ENCODE peak calls at places on chromosome 16, in ten cellular contexts. U, J, W, F, I, G, Q, Y, A and B are unnamed samples.

GRCh38 chr16:17312100-17312732 is 158.5 kb downstream of the XYLT1 start:
- DNase-seq in G (no peak), F (no peak), U (peak; percentile 72), A (no peak), J (no peak), W (no peak), Y (no peak), Q (no peak), I (no peak), B (no peak)

GRCh38 chr16:57867000-57867561 is 64.8 kb upstream of the KIFC3 start:
- DNase-seq in G (no peak), W (no peak), Q (no peak), F (no peak), Y (no peak), I (no peak), A (no peak), J (no peak), U (peak; percentile 34), B (no peak)

GRCh38 chr16:56263711-56264608 is 72.7 kb downstream of the GNAO1 start:
- DNase-seq in J (no peak), U (no peak), G (no peak), F (no peak), W (no peak), I (no peak), Y (no peak), A (no peak), Q (no peak), B (no peak)

GRCh38 chr16:2178321-2179106 is 17.9 kb downstream of the CASKIN1 start:
- DNase-seq in F (peak; percentile 65), A (peak; percentile 38), G (no peak), Y (peak; percentile 6), U (no peak), W (no peak), Q (no peak), I (no peak), J (no peak), B (no peak)

GRCh38 chr16:27598226-27598625 is 48.3 kb downstream of the KATNIP start:
- DNase-seq in J (no peak), F (no peak), Y (no peak), Q (no peak), W (no peak), G (no peak), I (no peak), U (no peak), A (no peak), B (no peak)

GRCh38 chr16:52069866-52070265 is 477.1 kb downstream of the TOX3 start:
- DNase-seq in J (no peak), G (no peak), Y (no peak), Q (no peak), A (no peak), I (no peak), F (peak; percentile 44), W (peak; percentile 65), U (peak; percentile 9), B (no peak)

GRCh38 chr16:67833035-67833417 is 9.1 kb upstream of the THAP11 start:
- DNase-seq in F (no peak), J (no peak), U (no peak), W (no peak), Q (no peak), Y (no peak), G (no peak), I (no peak), A (no peak), B (no peak)

GRCh38 chr16:85888405-85889331 is 10.3 kb upstream of the IRF8 start:
- DNase-seq in Q (no peak), Y (no peak), W (peak; percentile 89), J (no peak), G (no peak), U (peak; percentile 47), I (peak; percentile 46), F (no peak), A (no peak), B (peak; percentile 29)

GRCh38 chr16:74862743-74863244 is 88.2 kb upstream of the FA2H start:
- DNase-seq in F (peak; percentile 60), J (no peak), G (no peak), A (no peak), U (peak; percentile 65), I (no peak), W (peak; percentile 50), Y (no peak), Q (peak; percentile 49), B (no peak)

GRCh38 chr16:14529010-14529669 is 100.9 kb downstream of the PARN start:
- DNase-seq in I (no peak), Q (peak; percentile 95), J (peak; percentile 20), Y (peak; percentile 6), F (peak; percentile 93), A (peak; percentile 50), U (peak; percentile 88), W (peak; percentile 90), G (peak; percentile 7), B (peak; percentile 53)

GRCh38 chr16:9053006-9053601 is 38.3 kb upstream of the HAPSTR1 start:
- DNase-seq in Q (peak; percentile 89), A (no peak), W (peak; percentile 75), U (peak; percentile 95), F (peak; percentile 93), G (no peak), Y (no peak), J (no peak), I (no peak), B (no peak)

GRCh38 chr16:53549970-53550406 is 47.0 kb upstream of the AKTIP start:
- DNase-seq in G (peak; percentile 7), Q (peak; percentile 59), A (peak; percentile 35), I (peak; percentile 36), F (peak; percentile 72), J (peak; percentile 16), W (peak; percentile 65), Y (peak; percentile 30), U (peak; percentile 47), B (peak; percentile 49)

GRCh38 chr16:76318565-76318964 is 41.4 kb downstream of the CNTNAP4 start:
- DNase-seq in F (no peak), J (no peak), Y (no peak), G (no peak), W (no peak), I (no peak), A (no peak), Q (no peak), U (no peak), B (no peak)

GRCh38 chr16:10338426-10338825 is 47.4 kb upstream of the ATF7IP2 start:
- DNase-seq in Q (no peak), F (no peak), A (no peak), U (no peak), G (no peak), W (no peak), Y (no peak), J (no peak), I (no peak), B (no peak)